ENCODE peak calls at places on chromosomes 12 and 14, in eight cellular contexts. One of them, this sample, is unnamed.

GRCh38 chr12:66241061-66242043 is 52.3 kb downstream of the IRAK3 start:
- DNase-seq in CD4-positive, CD25-positive, alpha-beta regulatory T cell: no peak
- DNase-seq in pons: peak
- DNase-seq in HuH-7.5: no peak
- DNase-seq in ELR: peak
- DNase-seq in T-helper 9 cell: no peak
- DNase-seq in OCI-LY7: no peak
- DNase-seq in fibroblast of the conjunctiva: peak
- DNase-seq in this sample: peak

GRCh38 chr12:70338531-70338930 is 27.6 kb upstream of the KCNMB4 start:
- DNase-seq in ELR: no peak
- DNase-seq in fibroblast of the conjunctiva: no peak
- DNase-seq in OCI-LY7: no peak
- DNase-seq in T-helper 9 cell: no peak
- DNase-seq in HuH-7.5: no peak
- DNase-seq in CD4-positive, CD25-positive, alpha-beta regulatory T cell: no peak
- DNase-seq in pons: no peak
- DNase-seq in this sample: peak

GRCh38 chr12:116708826-116709756 is 28.8 kb downstream of the SPRING1 start:
- DNase-seq in CD4-positive, CD25-positive, alpha-beta regulatory T cell: peak
- DNase-seq in fibroblast of the conjunctiva: peak
- DNase-seq in pons: peak
- DNase-seq in ELR: peak
- DNase-seq in HuH-7.5: no peak
- DNase-seq in OCI-LY7: peak
- DNase-seq in T-helper 9 cell: peak
- DNase-seq in this sample: peak

GRCh38 chr12:93098077-93098476 is 169.0 kb upstream of the EEA1 start:
- DNase-seq in OCI-LY7: peak
- DNase-seq in T-helper 9 cell: peak
- DNase-seq in fibroblast of the conjunctiva: peak
- DNase-seq in ELR: peak
- DNase-seq in pons: peak
- DNase-seq in HuH-7.5: no peak
- DNase-seq in CD4-positive, CD25-positive, alpha-beta regulatory T cell: peak
- DNase-seq in this sample: peak

GRCh38 chr12:28710882-28711281 is 438.2 kb upstream of the FAR2 start:
- DNase-seq in T-helper 9 cell: no peak
- DNase-seq in CD4-positive, CD25-positive, alpha-beta regulatory T cell: no peak
- DNase-seq in ELR: peak
- DNase-seq in fibroblast of the conjunctiva: peak
- DNase-seq in pons: no peak
- DNase-seq in HuH-7.5: no peak
- DNase-seq in OCI-LY7: no peak
- DNase-seq in this sample: peak

GRCh38 chr12:55058082-55058481 is 38.3 kb downstream of the NEUROD4 start:
- DNase-seq in T-helper 9 cell: no peak
- DNase-seq in HuH-7.5: no peak
- DNase-seq in fibroblast of the conjunctiva: no peak
- DNase-seq in OCI-LY7: no peak
- DNase-seq in pons: no peak
- DNase-seq in ELR: no peak
- DNase-seq in CD4-positive, CD25-positive, alpha-beta regulatory T cell: no peak
- DNase-seq in this sample: no peak

GRCh38 chr14:33711761-33712160 is 239.1 kb downstream of the EGLN3 start:
- DNase-seq in T-helper 9 cell: no peak
- DNase-seq in HuH-7.5: no peak
- DNase-seq in ELR: no peak
- DNase-seq in CD4-positive, CD25-positive, alpha-beta regulatory T cell: no peak
- DNase-seq in OCI-LY7: no peak
- DNase-seq in pons: peak
- DNase-seq in fibroblast of the conjunctiva: no peak
- DNase-seq in this sample: no peak

GRCh38 chr12:131589966-131590365 is 120.9 kb upstream of the SFSWAP start:
- DNase-seq in fibroblast of the conjunctiva: no peak
- DNase-seq in CD4-positive, CD25-positive, alpha-beta regulatory T cell: no peak
- DNase-seq in ELR: no peak
- DNase-seq in HuH-7.5: no peak
- DNase-seq in T-helper 9 cell: no peak
- DNase-seq in OCI-LY7: no peak
- DNase-seq in pons: no peak
- DNase-seq in this sample: no peak

GRCh38 chr12:63150255-63151060 is 543 bp downstream of the AVPR1A start:
- DNase-seq in CD4-positive, CD25-positive, alpha-beta regulatory T cell: no peak
- DNase-seq in fibroblast of the conjunctiva: no peak
- DNase-seq in ELR: no peak
- DNase-seq in OCI-LY7: no peak
- DNase-seq in HuH-7.5: peak
- DNase-seq in pons: no peak
- DNase-seq in T-helper 9 cell: no peak
- DNase-seq in this sample: peak

GRCh38 chr14:70987042-70987441 is 79.8 kb downstream of the PCNX1 start:
- DNase-seq in pons: no peak
- DNase-seq in ELR: no peak
- DNase-seq in CD4-positive, CD25-positive, alpha-beta regulatory T cell: no peak
- DNase-seq in T-helper 9 cell: no peak
- DNase-seq in fibroblast of the conjunctiva: no peak
- DNase-seq in OCI-LY7: no peak
- DNase-seq in HuH-7.5: no peak
- DNase-seq in this sample: no peak

GRCh38 chr12:10540776-10541205 is 35.1 kb downstream of the EIF2S3B start:
- DNase-seq in OCI-LY7: peak
- DNase-seq in fibroblast of the conjunctiva: peak
- DNase-seq in T-helper 9 cell: no peak
- DNase-seq in pons: no peak
- DNase-seq in HuH-7.5: no peak
- DNase-seq in ELR: peak
- DNase-seq in CD4-positive, CD25-positive, alpha-beta regulatory T cell: no peak
- DNase-seq in this sample: peak

GRCh38 chr14:51517116-51517515 is 134.6 kb upstream of the FRMD6 start:
- DNase-seq in T-helper 9 cell: no peak
- DNase-seq in ELR: no peak
- DNase-seq in fibroblast of the conjunctiva: no peak
- DNase-seq in OCI-LY7: no peak
- DNase-seq in pons: no peak
- DNase-seq in CD4-positive, CD25-positive, alpha-beta regulatory T cell: no peak
- DNase-seq in HuH-7.5: no peak
- DNase-seq in this sample: no peak

GRCh38 chr12:83143937-83144336 is 457.2 kb downstream of the TMTC2 start:
- DNase-seq in fibroblast of the conjunctiva: no peak
- DNase-seq in CD4-positive, CD25-positive, alpha-beta regulatory T cell: no peak
- DNase-seq in OCI-LY7: no peak
- DNase-seq in T-helper 9 cell: no peak
- DNase-seq in pons: no peak
- DNase-seq in HuH-7.5: no peak
- DNase-seq in ELR: no peak
- DNase-seq in this sample: no peak

GRCh38 chr14:95253039-95253620 is 66.6 kb downstream of the CLMN start:
- DNase-seq in CD4-positive, CD25-positive, alpha-beta regulatory T cell: no peak
- DNase-seq in fibroblast of the conjunctiva: no peak
- DNase-seq in HuH-7.5: no peak
- DNase-seq in pons: no peak
- DNase-seq in OCI-LY7: no peak
- DNase-seq in T-helper 9 cell: no peak
- DNase-seq in ELR: peak
- DNase-seq in this sample: no peak

GRCh38 chr12:132700212-132700913 is 10.3 kb upstream of the PGAM5 start:
- DNase-seq in ELR: peak
- DNase-seq in OCI-LY7: no peak
- DNase-seq in HuH-7.5: no peak
- DNase-seq in CD4-positive, CD25-positive, alpha-beta regulatory T cell: no peak
- DNase-seq in pons: no peak
- DNase-seq in fibroblast of the conjunctiva: no peak
- DNase-seq in T-helper 9 cell: no peak
- DNase-seq in this sample: peak

GRCh38 chr14:89695846-89696245 is 258.7 kb downstream of the EFCAB11 start:
- DNase-seq in fibroblast of the conjunctiva: no peak
- DNase-seq in pons: no peak
- DNase-seq in HuH-7.5: no peak
- DNase-seq in ELR: no peak
- DNase-seq in T-helper 9 cell: no peak
- DNase-seq in OCI-LY7: no peak
- DNase-seq in CD4-positive, CD25-positive, alpha-beta regulatory T cell: no peak
- DNase-seq in this sample: no peak

GRCh38 chr12:96886998-96887677 is 19.9 kb upstream of the NEDD1 start:
- DNase-seq in T-helper 9 cell: no peak
- DNase-seq in HuH-7.5: no peak
- DNase-seq in fibroblast of the conjunctiva: no peak
- DNase-seq in CD4-positive, CD25-positive, alpha-beta regulatory T cell: no peak
- DNase-seq in ELR: no peak
- DNase-seq in pons: peak
- DNase-seq in OCI-LY7: no peak
- DNase-seq in this sample: no peak

GRCh38 chr12:130127909-130128763 is 34.1 kb upstream of the FZD10 start:
- DNase-seq in ELR: no peak
- DNase-seq in OCI-LY7: no peak
- DNase-seq in HuH-7.5: no peak
- DNase-seq in fibroblast of the conjunctiva: no peak
- DNase-seq in pons: no peak
- DNase-seq in T-helper 9 cell: no peak
- DNase-seq in CD4-positive, CD25-positive, alpha-beta regulatory T cell: no peak
- DNase-seq in this sample: no peak

GRCh38 chr14:89736866-89737265 is 217.7 kb downstream of the EFCAB11 start:
- DNase-seq in pons: no peak
- DNase-seq in fibroblast of the conjunctiva: no peak
- DNase-seq in ELR: no peak
- DNase-seq in T-helper 9 cell: no peak
- DNase-seq in OCI-LY7: no peak
- DNase-seq in CD4-positive, CD25-positive, alpha-beta regulatory T cell: no peak
- DNase-seq in HuH-7.5: no peak
- DNase-seq in this sample: peak

GRCh38 chr12:68828669-68829068 is 20.7 kb downstream of the MDM2 start:
- DNase-seq in T-helper 9 cell: no peak
- DNase-seq in HuH-7.5: no peak
- DNase-seq in ELR: no peak
- DNase-seq in pons: no peak
- DNase-seq in CD4-positive, CD25-positive, alpha-beta regulatory T cell: no peak
- DNase-seq in OCI-LY7: no peak
- DNase-seq in fibroblast of the conjunctiva: no peak
- DNase-seq in this sample: no peak

GRCh38 chr14:63493246-63493645 is 49.9 kb downstream of the PPP2R5E start:
- DNase-seq in T-helper 9 cell: no peak
- DNase-seq in pons: peak
- DNase-seq in OCI-LY7: peak
- DNase-seq in CD4-positive, CD25-positive, alpha-beta regulatory T cell: no peak
- DNase-seq in fibroblast of the conjunctiva: no peak
- DNase-seq in ELR: peak
- DNase-seq in HuH-7.5: no peak
- DNase-seq in this sample: peak

GRCh38 chr14:89162586-89162985 is 254.4 kb downstream of the FOXN3 start:
- DNase-seq in OCI-LY7: no peak
- DNase-seq in T-helper 9 cell: no peak
- DNase-seq in HuH-7.5: no peak
- DNase-seq in pons: no peak
- DNase-seq in fibroblast of the conjunctiva: no peak
- DNase-seq in ELR: no peak
- DNase-seq in CD4-positive, CD25-positive, alpha-beta regulatory T cell: no peak
- DNase-seq in this sample: no peak

GRCh38 chr12:31504625-31505222 is 86.2 kb downstream of the DENND5B start:
- DNase-seq in CD4-positive, CD25-positive, alpha-beta regulatory T cell: no peak
- DNase-seq in fibroblast of the conjunctiva: no peak
- DNase-seq in HuH-7.5: no peak
- DNase-seq in OCI-LY7: no peak
- DNase-seq in T-helper 9 cell: no peak
- DNase-seq in pons: no peak
- DNase-seq in ELR: no peak
- DNase-seq in this sample: no peak

GRCh38 chr14:60651051-60651935 is 2.0 kb upstream of the SIX1 start:
- DNase-seq in HuH-7.5: no peak
- DNase-seq in CD4-positive, CD25-positive, alpha-beta regulatory T cell: no peak
- DNase-seq in pons: no peak
- DNase-seq in T-helper 9 cell: no peak
- DNase-seq in OCI-LY7: no peak
- DNase-seq in fibroblast of the conjunctiva: no peak
- DNase-seq in ELR: no peak
- DNase-seq in this sample: no peak

GRCh38 chr12:102169922-102170698 is 27.5 kb downstream of the PMCH start:
- DNase-seq in ELR: peak
- DNase-seq in CD4-positive, CD25-positive, alpha-beta regulatory T cell: no peak
- DNase-seq in fibroblast of the conjunctiva: no peak
- DNase-seq in pons: peak
- DNase-seq in T-helper 9 cell: no peak
- DNase-seq in OCI-LY7: peak
- DNase-seq in HuH-7.5: peak
- DNase-seq in this sample: peak

GRCh38 chr14:51224551-51224950 is 15.5 kb upstream of the TMX1 start:
- DNase-seq in pons: no peak
- DNase-seq in HuH-7.5: no peak
- DNase-seq in ELR: no peak
- DNase-seq in T-helper 9 cell: no peak
- DNase-seq in OCI-LY7: no peak
- DNase-seq in CD4-positive, CD25-positive, alpha-beta regulatory T cell: no peak
- DNase-seq in fibroblast of the conjunctiva: peak
- DNase-seq in this sample: peak

GRCh38 chr12:121754836-121755235 is 38.7 kb downstream of the RHOF start:
- DNase-seq in T-helper 9 cell: no peak
- DNase-seq in OCI-LY7: no peak
- DNase-seq in ELR: no peak
- DNase-seq in pons: no peak
- DNase-seq in CD4-positive, CD25-positive, alpha-beta regulatory T cell: no peak
- DNase-seq in fibroblast of the conjunctiva: no peak
- DNase-seq in HuH-7.5: no peak
- DNase-seq in this sample: no peak

GRCh38 chr12:29382251-29382650 is 1.3 kb upstream of the ERGIC2 start:
- DNase-seq in pons: no peak
- DNase-seq in OCI-LY7: no peak
- DNase-seq in ELR: no peak
- DNase-seq in fibroblast of the conjunctiva: no peak
- DNase-seq in T-helper 9 cell: no peak
- DNase-seq in CD4-positive, CD25-positive, alpha-beta regulatory T cell: no peak
- DNase-seq in HuH-7.5: no peak
- DNase-seq in this sample: no peak

GRCh38 chr12:59904874-59905521 is 309.2 kb downstream of the SLC16A7 start:
- DNase-seq in pons: no peak
- DNase-seq in HuH-7.5: no peak
- DNase-seq in fibroblast of the conjunctiva: peak
- DNase-seq in ELR: peak
- DNase-seq in T-helper 9 cell: no peak
- DNase-seq in OCI-LY7: no peak
- DNase-seq in CD4-positive, CD25-positive, alpha-beta regulatory T cell: no peak
- DNase-seq in this sample: peak